ENCODE peak calls at places on chromosomes 6 and 20, in six cellular contexts. M is neural progenitor cell, D is HCT116, N is fibroblast of lung, Q is keratinocyte, J is endothelial cell of umbilical vein. Z is an unnamed sample.
A peak's percentile ranks its signal among the peaks of the same experiment; 100 is the strongest.

GRCh38 chr6:168182908-168183612 is 104.0 kb upstream of the FRMD1 start:
- DNase-seq in M (no peak), D (no peak), N (no peak), Q (no peak), J (no peak), Z (no peak)

GRCh38 chr6:18488526-18489270 is 101.5 kb downstream of the RNF144B start:
- DNase-seq in M (no peak), D (no peak), N (no peak), Q (peak; percentile 75), J (no peak), Z (peak; percentile 93)

GRCh38 chr6:170083236-170084051 is 207.4 kb downstream of the DLL1 start:
- DNase-seq in M (no peak), D (no peak), N (no peak), Q (no peak), J (no peak), Z (no peak)

GRCh38 chr6:37134622-37135191 is 35.2 kb upstream of the PIM1 start:
- DNase-seq in M (no peak), D (peak; percentile 79), N (peak; percentile 94), Q (peak; percentile 28), J (peak; percentile 92), Z (peak; percentile 95)

GRCh38 chr6:15572296-15573016 is 90.4 kb downstream of the DTNBP1 start:
- DNase-seq in M (no peak), D (no peak), N (no peak), Q (no peak), J (no peak), Z (no peak)

GRCh38 chr6:7974932-7975763 is 64.6 kb upstream of the TXNDC5 start:
- DNase-seq in M (no peak), D (peak; percentile 95), N (peak; percentile 89), Q (peak; percentile 44), J (peak; percentile 100), Z (peak; percentile 75)

GRCh38 chr6:56019973-56020372 is 144.6 kb upstream of the BMP5 start:
- DNase-seq in M (no peak), D (no peak), N (no peak), Q (no peak), J (no peak), Z (no peak)

GRCh38 chr6:105949939-105950582 is 136.1 kb upstream of the PRDM1 start:
- DNase-seq in M (peak; percentile 6), D (no peak), N (no peak), Q (no peak), J (no peak), Z (no peak)

GRCh38 chr20:9460518-9460917 is 53.9 kb upstream of the LAMP5 start:
- DNase-seq in M (no peak), D (no peak), N (peak; percentile 61), Q (no peak), J (peak; percentile 85), Z (peak; percentile 16)

GRCh38 chr6:154961141-154961540 is 34.0 kb upstream of the TIAM2 start:
- DNase-seq in M (no peak), D (no peak), N (no peak), Q (no peak), J (no peak), Z (no peak)

GRCh38 chr20:1965520-1966278 is 28.2 kb downstream of the PDYN start:
- DNase-seq in M (peak; percentile 90), D (peak; percentile 62), N (peak; percentile 64), Q (no peak), J (peak; percentile 63), Z (peak; percentile 37)

GRCh38 chr6:13848553-13849150 is 34.3 kb upstream of the MCUR1 start:
- DNase-seq in M (no peak), D (no peak), N (peak; percentile 12), Q (no peak), J (no peak), Z (no peak)

GRCh38 chr6:163346529-163346961 is 68.0 kb upstream of the QKI start:
- DNase-seq in M (peak; percentile 34), D (no peak), N (no peak), Q (no peak), J (no peak), Z (no peak)

GRCh38 chr20:32231245-32231644 is 23.6 kb downstream of the POFUT1 start:
- DNase-seq in M (no peak), D (no peak), N (no peak), Q (no peak), J (no peak), Z (no peak)

GRCh38 chr6:135251416-135251815 is 70.3 kb downstream of the MYB start:
- DNase-seq in M (peak; percentile 84), D (no peak), N (no peak), Q (no peak), J (no peak), Z (no peak)

GRCh38 chr20:676315-676937 is 824 bp upstream of the SCRT2 start:
- DNase-seq in M (peak; percentile 50), D (no peak), N (no peak), Q (no peak), J (no peak), Z (no peak)

GRCh38 chr6:25052181-25052580 is 116.4 kb upstream of the RIPOR2 start:
- DNase-seq in M (no peak), D (no peak), N (no peak), Q (no peak), J (no peak), Z (peak; percentile 4)

GRCh38 chr6:41071501-41071922 is 644 bp downstream of the OARD1 start:
- DNase-seq in M (no peak), D (no peak), N (no peak), Q (no peak), J (peak; percentile 87), Z (no peak)

GRCh38 chr6:107717781-107718180 is 106.3 kb downstream of the SCML4 start:
- DNase-seq in M (no peak), D (no peak), N (no peak), Q (no peak), J (no peak), Z (no peak)

GRCh38 chr6:3063733-3064700 is 4.3 kb upstream of the RIPK1 start:
- DNase-seq in M (peak; percentile 85), D (peak; percentile 86), N (peak; percentile 93), Q (peak; percentile 36), J (peak; percentile 21), Z (peak; percentile 89)

GRCh38 chr6:139853302-139853992 is 479.0 kb upstream of the CITED2 start:
- DNase-seq in M (no peak), D (no peak), N (no peak), Q (no peak), J (no peak), Z (no peak)

GRCh38 chr6:64250126-64250525 is 614.5 kb downstream of the PHF3 start:
- DNase-seq in M (no peak), D (no peak), N (peak; percentile 40), Q (no peak), J (no peak), Z (no peak)

GRCh38 chr6:89596056-89596455 is 42.5 kb downstream of the LYRM2 start:
- DNase-seq in M (no peak), D (no peak), N (no peak), Q (no peak), J (no peak), Z (no peak)

GRCh38 chr20:50872562-50873288 is 58.5 kb downstream of the ADNP start:
- DNase-seq in M (no peak), D (no peak), N (no peak), Q (no peak), J (no peak), Z (no peak)

GRCh38 chr20:5390719-5391118 is 74.0 kb upstream of the PROKR2 start:
- DNase-seq in M (no peak), D (no peak), N (no peak), Q (no peak), J (no peak), Z (no peak)

GRCh38 chr6:85460951-85461805 is 11.3 kb downstream of the NT5E start:
- DNase-seq in M (no peak), D (no peak), N (peak; percentile 64), Q (no peak), J (peak; percentile 61), Z (peak; percentile 86)

GRCh38 chr6:85458782-85459181 is 8.9 kb downstream of the NT5E start:
- DNase-seq in M (no peak), D (no peak), N (no peak), Q (no peak), J (peak; percentile 36), Z (no peak)

GRCh38 chr6:85458184-85458583 is 8.3 kb downstream of the NT5E start:
- DNase-seq in M (no peak), D (no peak), N (no peak), Q (no peak), J (no peak), Z (no peak)

GRCh38 chr6:85460154-85460950 is 10.5 kb downstream of the NT5E start:
- DNase-seq in M (no peak), D (no peak), N (no peak), Q (no peak), J (peak; percentile 91), Z (no peak)

GRCh38 chr6:85459224-85459901 is 9.5 kb downstream of the NT5E start:
- DNase-seq in M (no peak), D (peak; percentile 50), N (peak; percentile 70), Q (no peak), J (peak; percentile 68), Z (peak; percentile 55)
- H3K27ac ChIP-seq in M (no peak overlapping the region), D (peak overlapping the region; percentile 20), N (peak overlapping the region; percentile 35), Q (peak overlapping the region; percentile 66), J (peak overlapping the region; percentile 100), Z (peak overlapping the region; percentile 65)

GRCh38 chr20:37441023-37441422 is 80.0 kb upstream of the NNAT start:
- DNase-seq in M (no peak), D (no peak), N (no peak), Q (no peak), J (no peak), Z (no peak)

GRCh38 chr20:37437676-37438075 is 83.4 kb upstream of the NNAT start:
- DNase-seq in M (no peak), D (no peak), N (no peak), Q (no peak), J (no peak), Z (no peak)

GRCh38 chr20:37436527-37436926 is 84.5 kb upstream of the NNAT start:
- DNase-seq in M (no peak), D (no peak), N (no peak), Q (no peak), J (no peak), Z (no peak)

GRCh38 chr20:37439223-37439933 is 81.7 kb upstream of the NNAT start:
- DNase-seq in M (no peak), D (no peak), N (no peak), Q (no peak), J (no peak), Z (no peak)

GRCh38 chr20:37438464-37439222 is 82.4 kb upstream of the NNAT start:
- DNase-seq in M (no peak), D (no peak), N (no peak), Q (no peak), J (no peak), Z (no peak)
- H2AFZ ChIP-seq in M (peak overlapping the region; percentile 68), D (no peak overlapping the region), N (no peak overlapping the region), Q (no peak overlapping the region), J (no peak overlapping the region), Z (no peak overlapping the region)

DNA sequence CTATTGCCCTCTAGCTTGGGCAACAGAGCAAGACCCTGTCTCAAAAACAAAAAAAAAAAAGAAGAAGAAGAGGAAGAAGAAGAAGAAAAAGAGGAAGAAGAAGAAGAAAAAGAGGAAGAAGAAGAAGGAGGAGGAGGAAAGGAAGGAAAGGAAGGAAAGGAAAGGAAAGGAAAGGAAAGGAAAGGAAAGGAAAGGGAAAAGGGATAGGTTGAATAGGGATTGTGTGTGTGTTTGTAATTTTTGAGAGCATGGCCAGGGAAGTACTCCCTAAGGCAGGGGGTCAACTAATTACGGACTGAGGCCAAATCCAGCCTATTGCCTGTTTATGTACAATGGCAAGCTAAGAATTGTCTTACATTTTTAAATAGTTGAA is 43.1 kb upstream of the ZNF217 start:
- DNase-seq in M (no peak), D (no peak), N (no peak), Q (no peak), J (no peak), Z (no peak)
- H3K27ac ChIP-seq in M (no peak overlapping the region), D (no peak overlapping the region), N (no peak overlapping the region), Q (no peak overlapping the region), J (no peak overlapping the region), Z (no peak overlapping the region)

GRCh38 chr6:20331042-20331441 is 70.6 kb upstream of the E2F3 start:
- DNase-seq in M (no peak), D (no peak), N (no peak), Q (no peak), J (no peak), Z (no peak)
- H2AFZ ChIP-seq in M (no peak overlapping the region), D (no peak overlapping the region), N (no peak overlapping the region), Q (no peak overlapping the region), J (no peak overlapping the region), Z (no peak overlapping the region)